ENCODE peak calls at places on chromosomes 3 and 15, in six cellular contexts. One of them, this sample, is unnamed.

GRCh38 chr15:23648920-23649515 is 1.4 kb upstream of the MAGEL2 start:
- DNase-seq in PC-9: peak
- DNase-seq in pulmonary artery endothelial cell: no peak
- DNase-seq in psoas muscle: no peak
- DNase-seq in nephron progenitor cell: peak
- DNase-seq in AG09319: no peak
- DNase-seq in this sample: peak

GRCh38 chr3:46245155-46245554 is 2.9 kb downstream of the CCR3 start:
- DNase-seq in nephron progenitor cell: no peak
- DNase-seq in pulmonary artery endothelial cell: no peak
- DNase-seq in PC-9: no peak
- DNase-seq in AG09319: no peak
- DNase-seq in psoas muscle: no peak
- DNase-seq in this sample: no peak

GRCh38 chr15:93656041-93656440 is 567.0 kb upstream of the RGMA start:
- DNase-seq in AG09319: no peak
- DNase-seq in nephron progenitor cell: no peak
- DNase-seq in pulmonary artery endothelial cell: no peak
- DNase-seq in PC-9: no peak
- DNase-seq in psoas muscle: no peak
- DNase-seq in this sample: no peak

GRCh38 chr3:58175429-58176184 is 35.2 kb downstream of the DNASE1L3 start:
- DNase-seq in PC-9: no peak
- DNase-seq in AG09319: no peak
- DNase-seq in pulmonary artery endothelial cell: no peak
- DNase-seq in nephron progenitor cell: no peak
- DNase-seq in psoas muscle: no peak
- DNase-seq in this sample: no peak

GRCh38 chr3:34012102-34012461 is 213.7 kb downstream of the PDCD6IP start:
- DNase-seq in psoas muscle: no peak
- DNase-seq in nephron progenitor cell: no peak
- DNase-seq in pulmonary artery endothelial cell: peak
- DNase-seq in AG09319: peak
- DNase-seq in PC-9: peak
- DNase-seq in this sample: no peak

GRCh38 chr3:52532517-52532837 is 1.2 kb downstream of the NT5DC2 start:
- DNase-seq in AG09319: no peak
- DNase-seq in nephron progenitor cell: peak
- DNase-seq in psoas muscle: no peak
- DNase-seq in pulmonary artery endothelial cell: peak
- DNase-seq in PC-9: peak
- DNase-seq in this sample: no peak

GRCh38 chr3:134650431-134651346 is at the start of gene KY:
- DNase-seq in nephron progenitor cell: peak
- DNase-seq in PC-9: no peak
- DNase-seq in psoas muscle: peak
- DNase-seq in pulmonary artery endothelial cell: no peak
- DNase-seq in AG09319: no peak
- DNase-seq in this sample: no peak

GRCh38 chr3:157632081-157632480 is 128.9 kb upstream of the VEPH1 start:
- DNase-seq in AG09319: no peak
- DNase-seq in PC-9: no peak
- DNase-seq in psoas muscle: no peak
- DNase-seq in nephron progenitor cell: no peak
- DNase-seq in pulmonary artery endothelial cell: no peak
- DNase-seq in this sample: no peak

GRCh38 chr15:60128710-60129109 is 124.6 kb downstream of the FOXB1 start:
- DNase-seq in nephron progenitor cell: no peak
- DNase-seq in psoas muscle: no peak
- DNase-seq in PC-9: no peak
- DNase-seq in pulmonary artery endothelial cell: no peak
- DNase-seq in AG09319: no peak
- DNase-seq in this sample: no peak

GRCh38 chr3:14031271-14031670 is 93.4 kb downstream of the CHCHD4 start:
- DNase-seq in psoas muscle: no peak
- DNase-seq in AG09319: no peak
- DNase-seq in nephron progenitor cell: no peak
- DNase-seq in pulmonary artery endothelial cell: no peak
- DNase-seq in PC-9: no peak
- DNase-seq in this sample: no peak

GRCh38 chr3:23615068-23615467 is 190.7 kb upstream of the UBE2E1 start:
- DNase-seq in nephron progenitor cell: no peak
- DNase-seq in PC-9: no peak
- DNase-seq in AG09319: no peak
- DNase-seq in pulmonary artery endothelial cell: no peak
- DNase-seq in psoas muscle: no peak
- DNase-seq in this sample: no peak